ENCODE peak calls at places on chromosomes 6 and 20, in six cellular contexts. Q is A172; I is heart right ventricle; N is putamen; Z is activated T-helper 9 cell treated with anti-CD3 and anti-CD28 coated beads, Interleukin-2, amount 50 U/mL, for 16 hours; H is GM04503. J is an unnamed sample.

GRCh38 chr6:98324406-98324930 is 509.9 kb upstream of the POU3F2 start:
- DNase-seq in Q (no peak), I (no peak), N (no peak), Z (no peak), H (no peak), J (no peak)

GRCh38 chr6:150142304-150142656 is 564 bp upstream of the PPP1R14C start:
- DNase-seq in Q (peak), I (no peak), N (no peak), Z (no peak), H (peak), J (peak)

GRCh38 chr6:71347119-71347518 is 58.5 kb downstream of the OGFRL1 start:
- DNase-seq in Q (no peak), I (no peak), N (peak), Z (no peak), H (no peak), J (no peak)

GRCh38 chr20:57801581-57801980 is 91.8 kb upstream of the PMEPA1 start:
- DNase-seq in Q (no peak), I (no peak), N (no peak), Z (no peak), H (no peak), J (no peak)

GRCh38 chr6:82861121-82861520 is 204.5 kb downstream of the UBE3D start:
- DNase-seq in Q (peak), I (no peak), N (no peak), Z (no peak), H (no peak), J (no peak)

GRCh38 chr20:48826064-48826463 is 1.7 kb downstream of the PREX1 start:
- DNase-seq in Q (no peak), I (no peak), N (no peak), Z (no peak), H (no peak), J (no peak)

GRCh38 chr6:136284909-136285308 is 4.7 kb downstream of the BCLAF1 start:
- DNase-seq in Q (peak), I (no peak), N (no peak), Z (no peak), H (peak), J (peak)

GRCh38 chr6:31907158-31907813 is 5.4 kb upstream of the ZBTB12 start:
- DNase-seq in Q (no peak), I (no peak), N (no peak), Z (no peak), H (peak), J (peak)

GRCh38 chr20:3696200-3696599 is 14.4 kb upstream of the ADAM33 start:
- DNase-seq in Q (no peak), I (no peak), N (no peak), Z (no peak), H (no peak), J (no peak)

GRCh38 chr6:161890133-161890833 is 616.4 kb upstream of the AGPAT4 start:
- DNase-seq in Q (no peak), I (no peak), N (peak), Z (no peak), H (no peak), J (no peak)

GRCh38 chr20:53827996-53828672 is 234.5 kb upstream of the ZNF217 start:
- DNase-seq in Q (peak), I (no peak), N (no peak), Z (no peak), H (peak), J (peak)

GRCh38 chr6:21588812-21589811 is 4.4 kb upstream of the SOX4 start:
- DNase-seq in Q (peak), I (peak), N (peak), Z (peak), H (peak), J (peak)